ENCODE peak calls at places on chromosomes 6 and 20, in five cellular contexts. W is HEK293T, X is NT2/D1, Q is HepG2, M is H1. G is an unnamed sample.
A peak's percentile ranks its signal among the peaks of the same experiment; 100 is the strongest.

GRCh38 chr6:27407153-27407814 is 18.7 kb downstream of the ZNF391 start:
- DNase-seq in M (no peak), Q (no peak), X (no peak), W (no peak), G (no peak)

GRCh38 chr20:41508335-41508734 is 109.8 kb downstream of the CHD6 start:
- DNase-seq in Q (no peak), M (no peak), W (no peak), X (no peak), G (no peak)

GRCh38 chr20:62368629-62369507 is 1.8 kb upstream of the LAMA5 start:
- DNase-seq in Q (peak; percentile 94), X (no peak), W (peak; percentile 48), M (no peak), G (no peak)

GRCh38 chr6:111685506-111685905 is 79.8 kb upstream of the TRAF3IP2 start:
- DNase-seq in W (no peak), M (no peak), X (no peak), Q (no peak), G (no peak)

GRCh38 chr6:53673138-53673801 is 7.7 kb upstream of the KLHL31 start:
- DNase-seq in X (no peak), M (no peak), Q (peak; percentile 71), W (no peak), G (no peak)

GRCh38 chr6:21742238-21742660 is 148.7 kb downstream of the SOX4 start:
- DNase-seq in M (no peak), Q (no peak), X (no peak), W (no peak), G (no peak)

GRCh38 chr6:15312500-15312899 is 66.6 kb downstream of the JARID2 start:
- DNase-seq in M (no peak), X (no peak), Q (no peak), W (no peak), G (no peak)

GRCh38 chr6:52595000-52595795 is 18.3 kb upstream of the TRAM2 start:
- DNase-seq in X (no peak), Q (peak; percentile 81), M (no peak), W (no peak), G (peak; percentile 26)

GRCh38 chr6:3259491-3259958 is 778 bp downstream of the PSMG4 start:
- DNase-seq in W (peak; percentile 52), M (no peak), Q (peak; percentile 36), X (no peak), G (no peak)

GRCh38 chr6:46937623-46938022 is 15.9 kb upstream of the ADGRF5 start:
- DNase-seq in X (no peak), Q (no peak), M (no peak), W (no peak), G (no peak)

GRCh38 chr6:27260836-27261375 is 13.4 kb downstream of the PRSS16 start:
- DNase-seq in M (no peak), X (no peak), W (no peak), Q (no peak), G (no peak)

GRCh38 chr20:8854566-8854965 is 214.3 kb upstream of the PLCB4 start:
- DNase-seq in W (no peak), M (no peak), X (no peak), Q (no peak), G (no peak)

GRCh38 chr6:44415424-44415823 is 27.9 kb downstream of the CDC5L start:
- DNase-seq in Q (no peak), X (no peak), W (no peak), M (no peak), G (no peak)

GRCh38 chr6:69026243-69026642 is 391.2 kb downstream of the ADGRB3 start:
- DNase-seq in X (no peak), Q (no peak), M (no peak), W (no peak), G (no peak)

GRCh38 chr6:2877057-2877882 is 25.8 kb downstream of the SERPINB9 start:
- DNase-seq in Q (peak; percentile 85), W (no peak), X (no peak), M (no peak), G (no peak)

GRCh38 chr6:92849636-92850035 is 569.7 kb downstream of the EPHA7 start:
- DNase-seq in W (no peak), X (no peak), M (no peak), Q (no peak), G (no peak)

GRCh38 chr6:138499303-138499991 is at the start of gene NHSL1:
- DNase-seq in W (peak; percentile 65), Q (peak; percentile 84), M (no peak), X (no peak), G (peak; percentile 34)

GRCh38 chr20:37346232-37346525 is 239 bp downstream of the SRC start:
- DNase-seq in W (no peak), M (no peak), X (no peak), Q (no peak), G (no peak)

GRCh38 chr20:16459019-16459700 is 114.1 kb downstream of the KIF16B start:
- DNase-seq in Q (no peak), W (no peak), X (no peak), M (no peak), G (no peak)

GRCh38 chr6:157518399-157519250 is 137.6 kb downstream of the ZDHHC14 start:
- DNase-seq in Q (no peak), W (no peak), X (no peak), M (no peak), G (no peak)

GRCh38 chr20:46060301-46060881 is 29.4 kb downstream of the NCOA5 start:
- DNase-seq in W (no peak), Q (no peak), X (no peak), M (no peak), G (peak; percentile 31)

GRCh38 chr6:44740566-44741120 is 353.1 kb downstream of the CDC5L start:
- DNase-seq in M (no peak), Q (no peak), X (no peak), W (no peak), G (no peak)

GRCh38 chr20:17525650-17526049 is 5.5 kb downstream of the BFSP1 start:
- DNase-seq in M (no peak), W (peak; percentile 53), Q (peak; percentile 50), X (peak; percentile 16), G (no peak)

GRCh38 chr6:146289816-146290588 is 253.6 kb upstream of the RAB32 start:
- DNase-seq in Q (no peak), X (no peak), M (no peak), W (no peak), G (no peak)

GRCh38 chr6:138769102-138769676 is 4.4 kb upstream of the CCDC28A start:
- DNase-seq in Q (no peak), M (no peak), W (no peak), X (no peak), G (no peak)

GRCh38 chr20:36175016-36175415 is 20.5 kb downstream of the EPB41L1 start:
- DNase-seq in M (no peak), X (no peak), Q (no peak), W (no peak), G (no peak)

GRCh38 chr6:60670036-60670435 is 1616.0 kb downstream of the KHDRBS2 start:
- DNase-seq in W (no peak), M (no peak), X (no peak), Q (no peak), G (no peak)

GRCh38 chr6:57242505-57242904 is 20.4 kb upstream of the RAB23 start:
- DNase-seq in W (peak; percentile 21), M (no peak), Q (peak; percentile 40), X (no peak), G (no peak)

GRCh38 chr6:33427585-33428218 is 7.8 kb downstream of the SYNGAP1 start:
- DNase-seq in X (no peak), Q (no peak), W (peak; percentile 51), M (no peak), G (no peak)

GRCh38 chr6:16306334-16306733 is 67.9 kb downstream of the GMPR start:
- DNase-seq in Q (no peak), X (no peak), M (no peak), W (no peak), G (no peak)

GRCh38 chr6:133368664-133369063 is 127.5 kb downstream of the EYA4 start:
- DNase-seq in Q (peak; percentile 22), X (no peak), M (no peak), W (peak; percentile 29), G (no peak)

GRCh38 chr20:64211874-64212658 is 43.5 kb upstream of the PCMTD2 start:
- DNase-seq in X (no peak), M (no peak), Q (no peak), W (no peak), G (no peak)
- TF ChIP-seq SUZ12 in X (no peak), M (no peak), Q (no peak), W (no peak), G (no peak)

DNA sequence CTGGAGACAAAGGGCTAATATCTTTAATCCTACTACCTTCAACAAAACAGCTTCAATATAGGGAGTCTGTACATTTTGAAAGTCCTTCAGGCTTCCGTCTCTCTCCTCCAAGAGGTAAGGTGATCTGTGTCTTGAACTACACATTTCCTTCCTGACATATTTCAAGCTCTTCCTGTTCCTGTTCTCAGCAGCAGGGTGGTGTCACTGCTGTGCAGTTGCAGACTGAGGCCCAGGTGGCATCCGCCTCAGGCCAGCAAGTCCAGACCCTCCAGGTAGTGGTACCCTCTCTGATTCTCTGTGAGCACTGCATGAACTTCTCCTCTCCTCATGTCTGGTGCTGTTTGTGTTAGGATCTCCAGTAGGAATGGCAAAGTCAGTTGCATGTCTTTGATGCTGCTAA is 7.8 kb downstream of the NFYA start:
- DNase-seq in Q (no peak), M (no peak), X (no peak), W (no peak), G (no peak)
- TF ChIP-seq SUZ12 in Q (no peak), M (no peak), X (no peak), W (no peak), G (no peak)

DNA sequence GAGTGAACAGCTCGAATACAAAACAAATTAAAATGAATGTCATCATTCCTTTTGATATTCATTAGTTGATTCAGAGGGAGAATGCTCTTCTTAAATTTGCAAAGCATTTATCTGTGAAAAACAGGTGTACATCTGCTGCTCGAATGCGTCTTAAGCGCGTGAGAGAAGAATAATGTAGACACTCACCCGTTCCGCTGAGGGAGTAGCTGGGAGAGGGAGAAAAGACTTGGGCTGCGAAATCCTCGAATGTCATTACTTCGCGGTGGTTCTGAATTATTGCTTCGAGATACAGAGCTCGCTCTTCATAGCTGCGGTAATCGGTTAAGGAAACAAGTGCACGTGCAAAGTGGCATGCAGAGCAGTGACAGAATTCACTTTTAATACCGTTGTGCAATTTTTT is 43.9 kb downstream of the INSM1 start:
- DNase-seq in X (no peak), Q (no peak), W (no peak), M (no peak), G (no peak)
- TF ChIP-seq SUZ12 in X (no peak), Q (no peak), W (no peak), M (no peak), G (no peak)

GRCh38 chr6:166532302-166532701 is 54.2 kb downstream of the RAMACL start:
- DNase-seq in W (no peak), X (no peak), M (no peak), Q (no peak), G (no peak)

GRCh38 chr6:166530211-166531045 is 56.0 kb downstream of the RAMACL start:
- DNase-seq in Q (no peak), M (no peak), W (no peak), X (no peak), G (no peak)

GRCh38 chr6:166529571-166529970 is 56.9 kb downstream of the RAMACL start:
- DNase-seq in W (no peak), M (no peak), X (no peak), Q (no peak), G (no peak)

GRCh38 chr6:166534658-166535406 is 51.6 kb downstream of the RAMACL start:
- DNase-seq in Q (no peak), W (no peak), M (no peak), X (no peak), G (no peak)

GRCh38 chr6:166533205-166533824 is 53.2 kb downstream of the RAMACL start:
- DNase-seq in Q (no peak), M (no peak), W (no peak), X (no peak), G (no peak)
- TF ChIP-seq SUZ12 in Q (no peak), M (no peak), W (no peak), X (no peak), G (no peak)

GRCh38 chr20:43870484-43870883 is 44.2 kb upstream of the TOX2 start:
- DNase-seq in X (no peak), Q (no peak), M (no peak), W (no peak), G (no peak)
- TF ChIP-seq SUZ12 in X (no peak), Q (no peak), M (no peak), W (no peak), G (no peak)